ENCODE peak calls at places on chromosomes 13 and 19, in four cellular contexts. M, P, Z and Q are unnamed samples.

GRCh38 chr19:2136796-2137195 is 14.6 kb downstream of the AP3D1 start:
- DNase-seq in M (no peak), P (no peak), Z (no peak), Q (no peak)

GRCh38 chr13:95197548-95197947 is 103.7 kb downstream of the ABCC4 start:
- DNase-seq in M (no peak), P (no peak), Z (no peak), Q (no peak)

GRCh38 chr19:42201489-42202289 is 15.8 kb downstream of the DEDD2 start:
- DNase-seq in M (no peak), P (peak), Z (peak), Q (no peak)

GRCh38 chr13:31349156-31349555 is 149.4 kb downstream of the B3GLCT start:
- DNase-seq in M (no peak), P (no peak), Z (no peak), Q (no peak)

GRCh38 chr19:17049711-17050280 is 23.2 kb upstream of the CPAMD8 start:
- DNase-seq in M (no peak), P (no peak), Z (peak), Q (peak)

GRCh38 chr19:44689290-44690130 is 9.4 kb upstream of the CEACAM16 start:
- DNase-seq in M (peak), P (peak), Z (peak), Q (peak)

GRCh38 chr19:3075605-3076431 is 13.5 kb upstream of the TLE5 start:
- DNase-seq in M (peak), P (no peak), Z (peak), Q (peak)

GRCh38 chr19:45251452-45252354 is 632 bp downstream of the MARK4 start:
- DNase-seq in M (no peak), P (no peak), Z (peak), Q (peak)

GRCh38 chr13:52651880-52652169 is 811 bp upstream of the SUGT1 start:
- DNase-seq in M (no peak), P (no peak), Z (no peak), Q (no peak)

GRCh38 chr13:24727731-24728601 is 36.0 kb upstream of the RNF17 start:
- DNase-seq in M (no peak), P (peak), Z (no peak), Q (peak)

GRCh38 chr19:1065606-1066109 is 1.3 kb upstream of the ARHGAP45 start:
- DNase-seq in M (no peak), P (no peak), Z (peak), Q (peak)

GRCh38 chr13:64553411-64554129 is 2676.6 kb downstream of the PCDH9 start:
- DNase-seq in M (no peak), P (no peak), Z (no peak), Q (peak)

GRCh38 chr19:53102186-53102585 is 1.0 kb downstream of the ZNF160 start:
- DNase-seq in M (no peak), P (no peak), Z (no peak), Q (no peak)

GRCh38 chr13:70723732-70724131 is 615.5 kb upstream of the KLHL1 start:
- DNase-seq in M (no peak), P (no peak), Z (no peak), Q (peak)

GRCh38 chr13:97810152-97810551 is 143.3 kb upstream of the IPO5 start:
- DNase-seq in M (no peak), P (no peak), Z (no peak), Q (peak)

GRCh38 chr13:100887729-100888151 is 213.1 kb upstream of the TMTC4 start:
- DNase-seq in M (no peak), P (no peak), Z (no peak), Q (peak)

GRCh38 chr13:111322001-111322915 is 1.8 kb downstream of the TEX29 start:
- DNase-seq in M (no peak), P (no peak), Z (no peak), Q (no peak)

GRCh38 chr13:111251646-111252448 is 68.6 kb upstream of the TEX29 start:
- DNase-seq in M (no peak), P (no peak), Z (no peak), Q (peak)

GRCh38 chr19:5281588-5281987 is 59.0 kb downstream of the PTPRS start:
- DNase-seq in M (peak), P (peak), Z (no peak), Q (no peak)

GRCh38 chr13:48411281-48412099 is 1.4 kb downstream of the LPAR6 start:
- DNase-seq in M (no peak), P (peak), Z (no peak), Q (no peak)

GRCh38 chr13:35349052-35349451 is 127.4 kb downstream of the MAB21L1 start:
- DNase-seq in M (no peak), P (no peak), Z (no peak), Q (no peak)

GRCh38 chr13:112510002-112510780 is 77.8 kb downstream of the TUBGCP3 start:
- DNase-seq in M (no peak), P (no peak), Z (no peak), Q (peak)

GRCh38 chr19:43501661-43502418 is 2.7 kb downstream of the PHLDB3 start:
- DNase-seq in M (no peak), P (no peak), Z (no peak), Q (no peak)

GRCh38 chr13:49791214-49791752 is 1.2 kb downstream of the KPNA3 start:
- DNase-seq in M (no peak), P (no peak), Z (no peak), Q (peak)

GRCh38 chr19:47310819-47311218 is 1.2 kb downstream of the C5AR1 start:
- DNase-seq in M (no peak), P (peak), Z (peak), Q (peak)
- H3K4me3 ChIP-seq in M (peak), P (peak), Z (peak), Q (no peak)

GRCh38 chr19:39497850-39498261 is 891 bp upstream of the DLL3 start:
- DNase-seq in M (no peak), P (no peak), Z (peak), Q (peak)
- TF ChIP-seq CTCF in M (peak), P (peak), Z (no peak), Q (peak)

DNA sequence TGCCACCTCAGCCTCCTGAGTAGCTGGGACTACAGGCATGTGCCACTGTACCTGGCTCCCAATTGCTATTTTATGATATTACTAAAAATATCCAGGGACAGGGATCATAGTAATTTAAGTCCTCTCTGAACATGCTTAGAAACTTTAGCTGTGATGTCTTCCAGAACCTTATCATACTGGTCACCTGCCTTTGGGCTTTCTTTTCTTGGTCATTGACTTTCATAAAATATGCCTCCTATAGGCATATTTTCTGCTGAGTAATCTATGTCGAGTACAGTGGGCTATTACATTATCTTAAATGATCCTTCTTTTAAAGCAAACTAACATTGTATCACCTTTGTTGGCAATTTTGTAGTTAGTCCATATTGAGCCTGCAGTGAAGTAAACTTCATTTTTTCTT is 6.2 kb downstream of the UCHL3 start:
- DNase-seq in M (no peak), P (no peak), Z (no peak), Q (no peak)
- H3K4me3 ChIP-seq in M (peak), P (no peak), Z (no peak), Q (no peak)

DNA sequence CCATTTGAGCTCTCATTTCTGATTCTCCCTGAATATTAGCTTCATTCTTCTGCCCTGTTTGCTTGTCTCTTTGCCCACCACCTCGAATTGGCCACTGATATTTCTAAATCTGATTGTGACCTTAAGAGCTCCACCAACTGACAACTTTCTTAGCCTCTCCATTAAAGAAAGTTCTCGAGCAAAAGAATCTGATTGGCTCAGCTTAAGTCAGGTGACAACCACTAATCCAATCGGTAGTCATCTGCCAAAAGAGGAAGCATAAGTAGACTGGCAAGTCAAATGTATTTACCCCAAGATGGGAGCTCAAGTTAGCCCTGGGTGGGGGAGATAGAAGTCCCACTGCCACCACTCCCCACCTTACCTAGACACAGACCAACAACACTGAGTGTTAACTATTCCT is 41.5 kb downstream of the NOTCH3 start:
- DNase-seq in M (no peak), P (no peak), Z (no peak), Q (no peak)
- TF ChIP-seq CTCF in M (no peak), P (no peak), Z (no peak), Q (no peak)

GRCh38 chr19:29662604-29663404 is 2.5 kb upstream of the PLEKHF1 start:
- DNase-seq in M (peak), P (peak), Z (peak), Q (peak)
- H3K4me3 ChIP-seq in M (peak), P (peak), Z (no peak), Q (no peak)

DNA sequence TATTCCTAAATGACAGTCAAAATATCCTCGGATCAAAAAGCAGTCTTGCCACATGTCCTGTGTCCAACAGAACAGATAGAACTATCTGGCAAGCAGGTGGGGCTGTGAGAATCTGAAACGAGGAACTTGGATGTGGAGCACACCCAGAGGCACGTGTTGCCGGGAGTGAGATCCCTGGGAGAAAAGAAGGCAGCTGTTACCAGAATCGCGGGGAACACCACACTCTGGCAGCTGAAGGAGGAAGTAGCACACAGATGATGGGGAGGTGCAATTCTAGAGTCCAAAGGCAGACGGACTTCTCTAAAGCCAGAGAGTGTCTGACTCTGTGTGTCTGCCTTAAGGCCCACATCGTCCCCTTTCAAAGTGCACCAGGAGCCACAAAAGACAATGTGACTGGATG is 22.3 kb downstream of the SLC7A1 start:
- DNase-seq in M (no peak), P (peak), Z (no peak), Q (peak)
- TF ChIP-seq CTCF in M (no peak), P (no peak), Z (no peak), Q (no peak)

DNA sequence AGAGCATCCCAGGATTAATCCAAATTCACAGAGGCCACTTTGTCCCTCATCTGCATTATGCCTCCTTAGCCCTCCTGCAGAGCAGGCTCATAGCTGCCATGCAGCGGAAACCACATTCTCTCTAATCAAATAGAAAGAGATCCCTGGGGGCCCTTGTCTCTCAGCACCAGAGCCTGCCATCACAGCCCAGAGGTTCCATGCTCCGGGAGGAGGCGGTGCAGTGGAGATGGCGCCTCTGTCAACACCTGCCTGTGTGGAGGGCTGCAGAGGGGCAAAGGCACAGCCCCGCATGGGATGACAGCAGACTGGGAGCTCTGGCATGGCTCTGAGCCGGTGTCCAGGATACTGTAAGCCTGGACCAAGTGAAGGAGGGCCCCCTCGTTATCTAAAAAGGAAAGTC is 111.3 kb downstream of the SLC7A1 start:
- DNase-seq in M (no peak), P (no peak), Z (no peak), Q (no peak)
- H3K4me3 ChIP-seq in M (no peak), P (no peak), Z (no peak), Q (no peak)

GRCh38 chr19:49817964-49818690 is at the start of gene MED25:
- DNase-seq in M (peak), P (peak), Z (peak), Q (peak)
- TF ChIP-seq CTCF in M (peak), P (peak), Z (peak), Q (peak)

DNA sequence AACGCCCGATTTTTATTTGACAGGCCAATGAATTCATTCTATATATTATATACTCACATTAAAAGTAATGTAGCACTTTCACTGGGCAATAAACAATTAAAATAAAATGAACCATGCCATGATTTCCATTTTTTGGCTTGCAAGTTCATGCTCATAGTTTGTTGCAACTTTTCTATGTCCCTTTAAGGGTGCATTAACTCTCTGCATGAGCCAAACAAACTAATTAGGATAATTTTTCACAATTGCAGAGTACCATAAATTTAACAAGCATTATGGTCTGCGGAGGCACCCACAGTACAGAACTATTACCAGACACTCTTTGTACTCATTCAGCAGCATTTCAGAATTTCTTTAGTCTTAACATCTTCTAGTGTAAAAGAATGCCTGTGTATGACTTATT is 1.4 kb downstream of the LHFPL6 start:
- DNase-seq in M (no peak), P (no peak), Z (no peak), Q (no peak)
- H3K4me3 ChIP-seq in M (peak), P (peak), Z (peak), Q (no peak)